ENCODE peak calls at places on chromosome 2, in five cellular contexts. R is left ventricle myocardium inferior, H is brain microvascular endothelial cell, Z is PC-3, O is thoracic aorta. P is an unnamed sample.

GRCh38 chr2:82789886-82790276 is 1669.2 kb downstream of the SUCLG1 start:
- DNase-seq in R (no peak), H (peak; percentile 9), Z (peak; percentile 49), O (no peak), P (no peak)

GRCh38 chr2:9201185-9201891 is 5.3 kb upstream of the ASAP2 start:
- DNase-seq in R (no peak), H (peak; percentile 78), Z (peak; percentile 76), O (no peak), P (peak; percentile 36)

GRCh38 chr2:48420512-48421197 is 109.3 kb upstream of the STON1 start:
- DNase-seq in R (peak; percentile 89), H (peak; percentile 89), Z (peak; percentile 98), O (peak; percentile 73), P (peak; percentile 88)

GRCh38 chr2:12155308-12156061 is 409.1 kb downstream of the LPIN1 start:
- DNase-seq in R (no peak), H (peak; percentile 72), Z (peak; percentile 97), O (no peak), P (peak; percentile 72)

GRCh38 chr2:195898505-195898904 is 170.1 kb downstream of the DNAH7 start:
- DNase-seq in R (peak; percentile 78), H (peak; percentile 99), Z (peak; percentile 35), O (no peak), P (peak; percentile 46)

GRCh38 chr2:211982162-211982561 is 556.4 kb downstream of the ERBB4 start:
- DNase-seq in R (no peak), H (no peak), Z (no peak), O (no peak), P (no peak)

GRCh38 chr2:197256021-197256420 is 54.6 kb downstream of the ANKRD44 start:
- DNase-seq in R (no peak), H (no peak), Z (no peak), O (no peak), P (no peak)

GRCh38 chr2:239593965-239594771 is 193.3 kb upstream of the HDAC4 start:
- DNase-seq in R (no peak), H (no peak), Z (no peak), O (no peak), P (no peak)

GRCh38 chr2:200077210-200077650 is 121.8 kb downstream of the MAIP1 start:
- DNase-seq in R (no peak), H (peak; percentile 70), Z (peak; percentile 93), O (no peak), P (peak; percentile 27)

GRCh38 chr2:217162533-217162932 is 302.7 kb upstream of the TNP1 start:
- DNase-seq in R (no peak), H (peak; percentile 93), Z (peak; percentile 94), O (no peak), P (peak; percentile 13)

GRCh38 chr2:226213717-226214116 is 585.9 kb downstream of the IRS1 start:
- DNase-seq in R (no peak), H (peak; percentile 56), Z (peak; percentile 49), O (no peak), P (peak; percentile 8)

GRCh38 chr2:219279916-219280516 is 850 bp downstream of the DNAJB2 start:
- DNase-seq in R (no peak), H (no peak), Z (no peak), O (no peak), P (no peak)

GRCh38 chr2:237904806-237905599 is 45.6 kb downstream of the RAMP1 start:
- DNase-seq in R (peak; percentile 67), H (peak; percentile 61), Z (no peak), O (peak; percentile 84), P (no peak)

GRCh38 chr2:85920810-85921545 is 32.2 kb upstream of the ST3GAL5 start:
- DNase-seq in R (peak; percentile 52), H (peak; percentile 78), Z (peak; percentile 30), O (no peak), P (no peak)

GRCh38 chr2:190694479-190694878 is 45.6 kb downstream of the NAB1 start:
- DNase-seq in R (no peak), H (no peak), Z (no peak), O (no peak), P (no peak)

GRCh38 chr2:224982226-224982625 is 60.0 kb downstream of the DOCK10 start:
- DNase-seq in R (no peak), H (peak; percentile 29), Z (no peak), O (no peak), P (no peak)

GRCh38 chr2:224973112-224974016 is 68.9 kb downstream of the DOCK10 start:
- DNase-seq in R (no peak), H (no peak), Z (peak; percentile 55), O (no peak), P (no peak)

GRCh38 chr2:224971214-224971613 is 71.1 kb downstream of the DOCK10 start:
- DNase-seq in R (no peak), H (no peak), Z (peak; percentile 69), O (no peak), P (peak; percentile 47)

DNA sequence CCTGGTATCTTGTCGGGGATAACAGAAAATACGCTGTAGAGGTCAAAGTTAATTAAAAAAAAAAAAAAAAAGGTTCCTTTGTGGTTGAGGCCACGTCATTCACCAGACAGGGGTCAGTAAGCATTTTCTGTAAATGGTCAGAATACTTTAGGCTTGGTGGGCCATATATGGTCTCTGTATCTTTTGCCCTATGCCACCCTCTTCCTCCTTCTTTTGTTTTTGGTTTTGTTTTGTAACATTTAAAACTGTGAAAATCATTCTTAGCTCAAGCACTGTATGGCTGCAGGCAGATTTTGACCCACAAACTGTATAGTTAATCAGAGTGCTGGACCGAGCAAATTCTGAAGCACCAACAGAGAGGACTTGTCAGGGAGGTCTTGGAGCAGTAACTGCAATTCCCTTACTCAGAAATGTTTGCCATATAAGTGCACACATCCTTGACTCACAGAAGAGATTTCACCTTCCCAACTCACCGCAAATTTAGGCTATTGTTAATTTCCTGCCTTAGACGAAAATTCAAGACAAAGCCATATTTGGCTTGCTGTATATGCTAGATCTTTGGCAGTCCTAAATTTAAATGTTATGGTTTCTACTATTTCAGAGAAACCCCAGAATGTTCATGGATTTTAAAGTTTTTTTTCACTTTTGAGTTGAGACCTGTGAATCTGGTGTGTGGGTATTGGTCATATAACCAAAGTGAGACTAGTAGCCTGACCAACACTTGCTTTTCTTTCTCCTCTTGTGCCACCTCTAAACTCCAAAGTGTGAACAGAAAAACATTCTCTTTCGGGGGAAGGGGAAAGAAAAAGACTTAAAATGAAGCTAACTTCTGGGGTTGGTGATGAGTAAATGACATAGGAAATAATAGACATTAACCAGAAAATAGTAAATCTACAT is 65.4 kb downstream of the DOCK10 start:
- DNase-seq in R (no peak), H (no peak), Z (no peak), O (no peak), P (no peak)
- H3K27ac ChIP-seq in R (no peak overlapping the region), H (peak overlapping the region; percentile 5), Z (no peak overlapping the region), O (no peak overlapping the region), P (no peak overlapping the region)

DNA sequence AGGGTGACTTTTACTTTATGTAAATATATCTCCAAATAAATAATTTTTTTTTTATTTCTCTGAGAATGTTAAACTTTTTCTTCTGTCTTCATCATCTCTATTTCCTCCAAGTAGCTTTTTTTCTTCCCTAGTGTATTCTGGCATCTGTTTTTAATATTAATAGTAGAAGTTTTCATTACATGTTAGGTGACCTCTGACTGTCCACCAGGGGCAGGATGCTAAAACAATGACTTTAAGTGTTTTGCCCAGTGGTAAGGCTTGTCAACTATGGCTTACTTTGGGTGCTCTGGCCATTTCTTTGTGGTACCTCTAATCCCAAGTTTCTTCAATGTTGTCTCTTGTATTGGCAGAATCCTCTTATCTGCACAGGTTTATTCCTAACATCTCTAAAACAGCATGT is 127.1 kb downstream of the SRBD1 start:
- DNase-seq in R (no peak), H (no peak), Z (peak; percentile 29), O (no peak), P (no peak)
- TF ChIP-seq CTCF in R (no peak), H (peak; percentile 55), Z (peak; percentile 56), O (no peak), P (peak; percentile 21)

DNA sequence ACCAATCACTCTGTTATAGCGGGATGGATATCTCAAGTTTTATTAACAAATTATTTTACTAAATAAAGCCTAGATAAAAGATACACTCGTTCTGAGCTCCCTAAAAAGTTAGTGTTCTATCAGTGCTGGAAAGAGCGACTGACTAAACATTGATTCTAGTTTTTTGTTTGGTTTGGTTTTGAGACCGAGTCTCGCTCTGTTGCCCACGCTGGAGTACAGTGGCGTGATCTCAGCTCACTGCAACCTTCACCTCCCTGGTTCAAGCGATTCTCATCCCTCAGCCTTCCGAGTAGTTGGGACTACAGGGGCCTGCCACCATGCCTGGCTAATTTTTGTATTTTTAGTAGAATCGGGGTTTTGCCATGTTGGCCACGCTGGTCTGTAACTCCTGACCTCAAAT is 73.8 kb upstream of the CDCA7 start:
- DNase-seq in R (no peak), H (no peak), Z (no peak), O (no peak), P (no peak)
- H3K27ac ChIP-seq in R (no peak overlapping the region), H (no peak overlapping the region), Z (no peak overlapping the region), O (no peak overlapping the region), P (no peak overlapping the region)

GRCh38 chr2:193690572-193690971 is 1495.8 kb upstream of the TMEFF2 start:
- DNase-seq in R (no peak), H (no peak), Z (no peak), O (no peak), P (no peak)

DNA sequence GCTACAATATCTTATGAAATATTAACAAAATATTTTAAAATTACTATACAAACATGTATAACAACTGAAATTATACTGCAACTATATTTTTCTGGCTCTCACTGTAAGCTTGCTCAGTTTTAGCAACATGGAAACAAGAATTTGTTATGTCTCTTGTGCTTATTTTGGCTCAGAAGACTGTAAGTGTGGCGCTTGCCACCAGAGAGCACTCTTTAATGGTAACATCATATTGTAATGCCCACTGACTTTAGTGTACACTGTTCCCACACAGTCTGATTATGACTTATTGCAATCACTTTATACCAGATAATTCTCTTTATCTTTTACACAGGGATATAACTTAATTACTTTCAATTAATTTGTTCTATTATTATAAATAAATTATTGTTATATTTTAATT is 1500.6 kb upstream of the TMEFF2 start:
- DNase-seq in R (no peak), H (peak; percentile 39), Z (peak; percentile 56), O (no peak), P (peak; percentile 8)
- TF ChIP-seq CTCF in R (no peak), H (peak; percentile 65), Z (peak; percentile 61), O (no peak), P (peak; percentile 26)

GRCh38 chr2:231039821-231040364 is 2.6 kb downstream of the C2orf72 start:
- DNase-seq in R (no peak), H (no peak), Z (no peak), O (no peak), P (no peak)
- H3K27ac ChIP-seq in R (no peak overlapping the region), H (no peak overlapping the region), Z (no peak overlapping the region), O (no peak overlapping the region), P (no peak overlapping the region)

GRCh38 chr2:187497858-187498463 is 49.9 kb upstream of the CALCRL start:
- DNase-seq in R (no peak), H (no peak), Z (peak; percentile 64), O (no peak), P (no peak)

GRCh38 chr2:187502467-187502866 is 51.8 kb downstream of the TFPI start:
- DNase-seq in R (no peak), H (no peak), Z (no peak), O (no peak), P (no peak)

GRCh38 chr2:187499941-187500532 is 52.0 kb upstream of the CALCRL start:
- DNase-seq in R (peak; percentile 27), H (peak; percentile 82), Z (peak; percentile 85), O (no peak), P (peak; percentile 42)

GRCh38 chr2:187497140-187497539 is 49.1 kb upstream of the CALCRL start:
- DNase-seq in R (no peak), H (no peak), Z (no peak), O (no peak), P (no peak)

GRCh38 chr2:187500585-187501359 is 52.7 kb upstream of the CALCRL start:
- DNase-seq in R (no peak), H (peak; percentile 60), Z (peak; percentile 95), O (no peak), P (no peak)
- TF ChIP-seq CTCF in R (peak; percentile 12), H (peak; percentile 38), Z (peak; percentile 78), O (no peak), P (no peak)